ENCODE peak calls at places on chromosomes 7 and 10, in seven cellular contexts. M is neuronal stem cell, H is mammary epithelial cell, E is GM23338, I is Karpas-422, D is endothelial cell of umbilical vein, W is MM.1S. O is an unnamed sample.

GRCh38 chr7:151885202-151885580 is 8.3 kb upstream of the PRKAG2 start:
- DNase-seq in M (no peak), H (no peak), E (no peak), I (no peak), D (no peak), W (no peak), O (no peak)

GRCh38 chr10:72637398-72637857 is 11.5 kb upstream of the MICU1 start:
- DNase-seq in M (no peak), H (no peak), E (no peak), I (peak; percentile 47), D (peak; percentile 49), W (no peak), O (no peak)

GRCh38 chr7:24408798-24409428 is 124.9 kb downstream of the NPY start:
- DNase-seq in M (no peak), H (no peak), E (peak; percentile 50), I (no peak), D (no peak), W (no peak), O (no peak)

GRCh38 chr7:40918701-40919271 is 784.0 kb downstream of the SUGCT start:
- DNase-seq in M (no peak), H (peak; percentile 93), E (no peak), I (no peak), D (no peak), W (no peak), O (no peak)

GRCh38 chr10:118808601-118809371 is 54.0 kb upstream of the CACUL1 start:
- DNase-seq in M (no peak), H (no peak), E (no peak), I (no peak), D (no peak), W (no peak), O (no peak)

GRCh38 chr7:135414208-135414607 is 95.7 kb downstream of the CNOT4 start:
- DNase-seq in M (no peak), H (no peak), E (no peak), I (no peak), D (no peak), W (no peak), O (no peak)

GRCh38 chr7:118153551-118154177 is 30.3 kb upstream of the LSM8 start:
- DNase-seq in M (peak; percentile 8), H (peak; percentile 36), E (peak; percentile 72), I (peak; percentile 83), D (peak; percentile 57), W (peak; percentile 68), O (peak; percentile 54)

GRCh38 chr7:31899356-31899927 is 170.8 kb downstream of the PDE1C start:
- DNase-seq in M (no peak), H (no peak), E (no peak), I (no peak), D (no peak), W (no peak), O (no peak)

GRCh38 chr10:73774637-73775036 is 7.2 kb upstream of the CHCHD1 start:
- DNase-seq in M (no peak), H (peak; percentile 28), E (no peak), I (peak; percentile 50), D (peak; percentile 53), W (peak; percentile 31), O (no peak)

GRCh38 chr10:103416436-103417147 is 20.2 kb downstream of the PDCD11 start:
- DNase-seq in M (peak; percentile 24), H (peak; percentile 19), E (peak; percentile 62), I (peak; percentile 83), D (peak; percentile 70), W (peak; percentile 69), O (peak; percentile 59)

GRCh38 chr10:36942616-36943015 is 182.8 kb upstream of the ANKRD30A start:
- DNase-seq in M (no peak), H (no peak), E (no peak), I (no peak), D (no peak), W (no peak), O (no peak)

GRCh38 chr10:23535381-23535780 is 96.5 kb downstream of the OTUD1 start:
- DNase-seq in M (no peak), H (no peak), E (peak; percentile 11), I (peak; percentile 45), D (no peak), W (no peak), O (no peak)

GRCh38 chr7:3807825-3808224 is 506.8 kb downstream of the SDK1 start:
- DNase-seq in M (no peak), H (no peak), E (no peak), I (no peak), D (no peak), W (no peak), O (no peak)

GRCh38 chr10:23448802-23449570 is 10.1 kb downstream of the OTUD1 start:
- DNase-seq in M (no peak), H (no peak), E (no peak), I (no peak), D (peak; percentile 70), W (peak; percentile 69), O (no peak)

GRCh38 chr7:112224186-112224585 is 17.7 kb downstream of the ZNF277 start:
- DNase-seq in M (no peak), H (no peak), E (no peak), I (no peak), D (no peak), W (no peak), O (no peak)

GRCh38 chr10:59346321-59346720 is 16.0 kb downstream of the FAM13C start:
- DNase-seq in M (no peak), H (no peak), E (no peak), I (no peak), D (no peak), W (no peak), O (no peak)

GRCh38 chr7:159063046-159063840 is 81.4 kb downstream of the VIPR2 start:
- DNase-seq in M (no peak), H (no peak), E (no peak), I (no peak), D (no peak), W (no peak), O (no peak)

GRCh38 chr7:97015787-97016391 is 8.7 kb downstream of the DLX5 start:
- DNase-seq in M (no peak), H (no peak), E (peak; percentile 5), I (no peak), D (no peak), W (no peak), O (no peak)

GRCh38 chr7:149598721-149599308 is 101.2 kb upstream of the ZNF746 start:
- DNase-seq in M (no peak), H (peak; percentile 44), E (peak; percentile 70), I (peak; percentile 80), D (peak; percentile 27), W (peak; percentile 18), O (peak; percentile 68)

DNA sequence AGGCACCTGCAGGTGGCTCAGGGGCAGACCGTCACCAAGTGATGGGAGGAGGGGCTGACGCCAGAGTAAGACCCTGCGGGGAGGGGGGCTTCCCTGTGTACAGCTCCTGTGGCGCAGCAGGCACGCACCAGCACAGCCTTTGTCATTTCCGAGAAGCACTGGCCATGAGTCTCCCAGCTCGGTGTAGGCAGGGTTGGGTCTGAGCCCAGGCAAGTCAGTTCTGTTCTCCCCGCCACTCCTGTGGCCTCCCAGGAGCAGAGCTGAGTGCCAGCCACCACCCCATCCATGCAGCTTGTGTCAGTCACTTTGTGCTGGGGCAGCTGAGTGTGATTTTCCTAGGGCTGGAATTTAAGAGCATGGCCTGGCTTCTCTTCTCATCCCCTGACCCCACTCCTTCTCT is 13.2 kb downstream of the CPSF4 start:
- DNase-seq in M (no peak), H (no peak), E (no peak), I (no peak), D (no peak), W (no peak), O (no peak)
- H3K36me3 ChIP-seq in M (peaks cover 99% of the 10 kb centered on the region), H (peaks cover 31% of the 10 kb centered on the region), E (peaks cover 20% of the 10 kb centered on the region), I (peaks cover 7% of the 10 kb centered on the region), D (peaks cover 63% of the 10 kb centered on the region), W (peaks cover 4% of the 10 kb centered on the region), O (no peaks in the 10 kb centered on the region)

GRCh38 chr10:44512345-44513095 is 127.6 kb upstream of the CXCL12 start:
- DNase-seq in M (no peak), H (no peak), E (no peak), I (no peak), D (no peak), W (no peak), O (no peak)

GRCh38 chr10:44510716-44511115 is 125.8 kb upstream of the CXCL12 start:
- DNase-seq in M (no peak), H (peak; percentile 0), E (no peak), I (no peak), D (no peak), W (no peak), O (no peak)

GRCh38 chr10:44516941-44517340 is 132.0 kb upstream of the CXCL12 start:
- DNase-seq in M (no peak), H (no peak), E (no peak), I (no peak), D (peak; percentile 3), W (no peak), O (no peak)

GRCh38 chr10:44511601-44512000 is 126.7 kb upstream of the CXCL12 start:
- DNase-seq in M (no peak), H (no peak), E (no peak), I (no peak), D (no peak), W (no peak), O (no peak)

GRCh38 chr10:44513592-44513991 is 128.7 kb upstream of the CXCL12 start:
- DNase-seq in M (no peak), H (no peak), E (no peak), I (no peak), D (no peak), W (no peak), O (no peak)
- H2AFZ ChIP-seq in M (no peak overlapping the region), H (no peak overlapping the region), E (no peak overlapping the region), I (no peak overlapping the region), D (no peak overlapping the region), W (no peak overlapping the region), O (no peak overlapping the region)

DNA sequence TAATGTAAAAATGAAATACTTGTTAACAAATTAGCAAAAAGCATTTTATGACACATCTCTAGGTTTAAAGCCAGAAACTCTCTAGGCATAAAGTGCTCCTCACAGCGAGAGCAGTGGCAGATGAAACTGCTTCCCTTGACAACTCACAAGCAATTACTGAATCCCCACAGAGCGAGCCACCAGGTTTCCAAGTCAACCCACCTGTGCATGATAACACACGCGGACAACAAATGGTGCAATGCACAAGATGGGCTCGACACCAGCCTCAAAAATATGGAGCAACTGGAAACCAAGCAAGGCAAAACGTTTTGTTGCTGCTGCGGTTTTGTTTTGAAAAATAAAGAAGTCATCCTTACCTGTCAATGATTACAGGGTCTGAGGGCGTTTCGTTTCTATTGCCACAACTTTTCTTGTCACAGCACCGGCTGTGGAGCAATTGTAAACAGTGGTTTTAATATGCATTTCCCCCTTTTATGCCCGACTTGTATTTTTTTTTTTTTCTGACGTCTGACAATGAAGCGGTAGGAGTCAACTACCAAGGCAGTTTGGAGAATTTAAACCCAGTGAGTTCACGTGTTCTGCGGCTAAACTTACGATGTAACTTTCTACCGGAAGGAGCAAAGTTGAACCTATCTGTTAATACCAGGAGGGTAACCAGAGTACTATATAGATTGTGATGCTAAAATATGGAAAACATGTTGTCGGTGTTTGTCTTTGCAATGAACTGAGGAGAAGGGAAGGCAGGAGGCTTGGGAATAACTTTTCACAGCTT is 7.0 kb downstream of the EBF3 start:
- DNase-seq in M (peak; percentile 26), H (no peak), E (peak; percentile 72), I (no peak), D (no peak), W (no peak), O (peak; percentile 48)
- H3K4me3 ChIP-seq in M (no peak overlapping the region), H (no peak overlapping the region), E (peak overlapping the region; percentile 14), I (no peak overlapping the region), D (no peak overlapping the region), W (no peak overlapping the region), O (no peak overlapping the region)

DNA sequence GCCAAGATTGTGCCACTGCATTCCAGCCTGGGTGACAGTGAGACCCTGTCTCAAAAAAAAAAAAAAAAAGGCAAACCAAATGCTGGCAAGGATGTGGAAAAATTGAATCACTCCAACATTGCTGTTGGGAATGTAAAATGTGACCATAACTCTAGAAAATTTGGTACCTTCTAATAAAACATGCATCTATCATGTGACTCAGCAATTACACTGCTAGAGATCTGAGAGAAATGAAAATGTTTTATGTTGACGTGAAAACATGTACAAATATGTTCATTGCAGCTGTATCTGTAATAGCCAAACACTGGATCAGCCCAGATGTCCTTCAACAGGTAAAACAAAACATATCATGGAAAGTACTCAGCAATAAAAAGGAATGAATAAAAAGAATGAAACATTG is 30.8 kb upstream of the SAR1A start:
- DNase-seq in M (no peak), H (no peak), E (no peak), I (no peak), D (no peak), W (no peak), O (no peak)
- H3K36me3 ChIP-seq in M (peaks cover 83% of the 10 kb centered on the region), H (peaks cover 46% of the 10 kb centered on the region), E (peaks cover 27% of the 10 kb centered on the region), I (peaks cover 66% of the 10 kb centered on the region), D (peaks cover 2% of the 10 kb centered on the region), W (peaks cover 10% of the 10 kb centered on the region), O (peaks cover 6% of the 10 kb centered on the region)

O was measured in neural progenitor cell.